ENCODE peak calls at places on chromosomes 7 and 10, in six cellular contexts. U, Y, T, C, F and Q are unnamed samples. For H3K4me1, the result is how much of the 10 kb centered on the place peaks cover.

GRCh38 chr10:21327239-21327993 is 198.1 kb downstream of the SKIDA1 start:
- DNase-seq in U (no peak), Y (peak), T (no peak), C (no peak), F (no peak), Q (no peak)

GRCh38 chr10:52729259-52730104 is 43.1 kb downstream of the MBL2 start:
- DNase-seq in U (no peak), Y (peak), T (peak), C (no peak), F (no peak), Q (no peak)

GRCh38 chr7:155198901-155199845 is 98.5 kb upstream of the INSIG1 start:
- DNase-seq in U (no peak), Y (no peak), T (no peak), C (peak), F (no peak), Q (no peak)

GRCh38 chr10:33365314-33365713 is 30.8 kb upstream of the NRP1 start:
- DNase-seq in U (no peak), Y (no peak), T (no peak), C (no peak), F (no peak), Q (no peak)

GRCh38 chr10:125878957-125879835 is 1.9 kb downstream of the DHX32 start:
- DNase-seq in U (no peak), Y (peak), T (peak), C (no peak), F (no peak), Q (no peak)

GRCh38 chr10:70954777-70955176 is 66.4 kb upstream of the PCBD1 start:
- DNase-seq in U (peak), Y (no peak), T (no peak), C (no peak), F (peak), Q (no peak)

GRCh38 chr7:67343566-67343965 is 346.9 kb downstream of the TYW1 start:
- DNase-seq in U (no peak), Y (no peak), T (no peak), C (peak), F (peak), Q (no peak)

GRCh38 chr7:1512781-1513656 is 8.8 kb upstream of the INTS1 start:
- DNase-seq in U (no peak), Y (no peak), T (peak), C (peak), F (peak), Q (peak)

GRCh38 chr10:6109444-6109775 is 20.6 kb downstream of the RBM17 start:
- DNase-seq in U (no peak), Y (no peak), T (no peak), C (no peak), F (no peak), Q (no peak)

GRCh38 chr7:151089893-151090730 is 3.8 kb downstream of the AGAP3 start:
- DNase-seq in U (peak), Y (no peak), T (no peak), C (no peak), F (no peak), Q (no peak)

GRCh38 chr7:14748461-14748860 is 154.1 kb downstream of the DGKB start:
- DNase-seq in U (no peak), Y (no peak), T (peak), C (no peak), F (no peak), Q (no peak)

GRCh38 chr10:30422981-30423654 is 10.9 kb upstream of the MAP3K8 start:
- DNase-seq in U (peak), Y (peak), T (no peak), C (no peak), F (peak), Q (no peak)

GRCh38 chr7:94303736-94304135 is 91.0 kb upstream of the COL1A2 start:
- DNase-seq in U (no peak), Y (no peak), T (no peak), C (no peak), F (no peak), Q (no peak)

GRCh38 chr10:49606981-49607535 is 3.1 kb upstream of the SLC18A3 start:
- DNase-seq in U (peak), Y (peak), T (no peak), C (peak), F (peak), Q (peak)

GRCh38 chr7:86665669-86666068 is 22.0 kb downstream of the GRM3 start:
- DNase-seq in U (no peak), Y (no peak), T (no peak), C (no peak), F (no peak), Q (no peak)

GRCh38 chr7:152956006-152956405 is 196.5 kb downstream of the ACTR3B start:
- DNase-seq in U (no peak), Y (peak), T (no peak), C (no peak), F (no peak), Q (no peak)

GRCh38 chr10:49298666-49298989 is 342 bp upstream of the C10orf71 start:
- DNase-seq in U (no peak), Y (peak), T (no peak), C (no peak), F (peak), Q (no peak)

GRCh38 chr10:5945561-5946418 is 31.6 kb downstream of the IL15RA start:
- DNase-seq in U (peak), Y (peak), T (no peak), C (peak), F (peak), Q (no peak)

GRCh38 chr10:102740229-102740628 is 3.5 kb upstream of the WBP1L start:
- DNase-seq in U (no peak), Y (no peak), T (no peak), C (no peak), F (no peak), Q (no peak)

GRCh38 chr7:121459148-121459547 is 63.0 kb upstream of the FAM3C start:
- DNase-seq in U (no peak), Y (no peak), T (no peak), C (no peak), F (no peak), Q (no peak)

GRCh38 chr7:41170466-41170865 is 532.4 kb downstream of the INHBA start:
- DNase-seq in U (no peak), Y (no peak), T (no peak), C (no peak), F (no peak), Q (no peak)

GRCh38 chr7:45890902-45891461 is 2.7 kb downstream of the IGFBP1 start:
- DNase-seq in U (no peak), Y (peak), T (peak), C (no peak), F (no peak), Q (no peak)

GRCh38 chr10:127159648-127160245 is 36.6 kb downstream of the INSYN2A start:
- DNase-seq in U (no peak), Y (no peak), T (no peak), C (no peak), F (no peak), Q (no peak)

GRCh38 chr7:87216701-87217508 is 2.6 kb downstream of the TMEM243 start:
- DNase-seq in U (no peak), Y (no peak), T (no peak), C (no peak), F (no peak), Q (no peak)

GRCh38 chr7:2266911-2267310 is 24.9 kb downstream of the NUDT1 start:
- DNase-seq in U (no peak), Y (no peak), T (no peak), C (no peak), F (no peak), Q (no peak)

GRCh38 chr10:102175415-102175814 is 23.2 kb downstream of the NOLC1 start:
- DNase-seq in U (no peak), Y (no peak), T (no peak), C (no peak), F (no peak), Q (no peak)

GRCh38 chr10:44960482-44961230 is 1.1 kb downstream of the RASSF4 start:
- DNase-seq in U (no peak), Y (no peak), T (no peak), C (peak), F (no peak), Q (no peak)
- H3K4me3 ChIP-seq in U (peak), Y (no peak), T (no peak), C (peak), F (peak), Q (no peak)

GRCh38 chr10:113000454-113000853 is 50.4 kb downstream of the TCF7L2 start:
- DNase-seq in U (no peak), Y (no peak), T (no peak), C (peak), F (no peak), Q (no peak)
- H3K4me1 ChIP-seq in U (under half), Y (under half), T (under half), C (under half), F (under half), Q (under half)

GRCh38 chr7:37822946-37823345 is 25.5 kb upstream of the NME8 start:
- DNase-seq in U (no peak), Y (no peak), T (no peak), C (no peak), F (no peak), Q (no peak)

GRCh38 chr7:37820708-37821468 is 27.5 kb upstream of the NME8 start:
- DNase-seq in U (no peak), Y (no peak), T (no peak), C (no peak), F (no peak), Q (no peak)

GRCh38 chr7:37815969-37816371 is 32.4 kb upstream of the NME8 start:
- DNase-seq in U (no peak), Y (no peak), T (no peak), C (no peak), F (no peak), Q (no peak)

GRCh38 chr7:37818023-37818422 is 30.4 kb upstream of the NME8 start:
- DNase-seq in U (no peak), Y (no peak), T (no peak), C (no peak), F (no peak), Q (no peak)

GRCh38 chr7:37817219-37817618 is 31.2 kb upstream of the NME8 start:
- DNase-seq in U (no peak), Y (no peak), T (no peak), C (no peak), F (no peak), Q (no peak)
- H3K4me3 ChIP-seq in U (no peak), Y (no peak), T (no peak), C (no peak), F (no peak), Q (no peak)

DNA sequence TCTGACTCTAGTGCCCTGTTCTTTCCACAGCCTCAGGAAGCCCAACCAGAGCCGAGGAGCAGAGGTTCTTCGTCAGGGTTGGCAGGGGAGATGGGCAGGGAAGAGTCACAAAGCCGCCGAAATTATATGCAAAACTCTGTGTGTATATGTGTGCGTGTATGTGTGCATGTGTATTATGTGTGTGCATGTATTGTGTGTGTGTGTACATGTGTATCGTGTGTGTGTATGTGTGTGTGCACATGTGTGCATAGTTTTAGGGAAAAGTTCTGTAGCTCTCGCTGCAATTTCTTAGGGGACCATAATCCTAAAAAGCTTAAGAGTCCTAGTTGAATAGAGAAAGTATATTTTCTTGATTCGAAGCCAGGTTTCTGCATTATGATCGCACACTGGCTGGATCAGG is 17.0 kb downstream of the DNAJB12 start:
- DNase-seq in U (no peak), Y (no peak), T (no peak), C (no peak), F (no peak), Q (no peak)
- H3K4me1 ChIP-seq in U (under half), Y (under half), T (under half), C (under half), F (half or more), Q (half or more)

GRCh38 chr10:69229565-69229886 is 9.4 kb downstream of the HKDC1 start:
- DNase-seq in U (no peak), Y (no peak), T (no peak), C (no peak), F (no peak), Q (no peak)

GRCh38 chr10:69230128-69230527 is 10.0 kb downstream of the HKDC1 start:
- DNase-seq in U (no peak), Y (no peak), T (no peak), C (no peak), F (no peak), Q (no peak)

GRCh38 chr10:69232252-69232651 is 12.1 kb downstream of the HKDC1 start:
- DNase-seq in U (no peak), Y (peak), T (peak), C (no peak), F (no peak), Q (no peak)

GRCh38 chr10:69234447-69234846 is 14.3 kb downstream of the HKDC1 start:
- DNase-seq in U (no peak), Y (no peak), T (no peak), C (no peak), F (no peak), Q (no peak)

GRCh38 chr10:69232736-69233135 is 12.6 kb downstream of the HKDC1 start:
- DNase-seq in U (no peak), Y (no peak), T (no peak), C (no peak), F (no peak), Q (no peak)
- H3K4me3 ChIP-seq in U (no peak), Y (no peak), T (no peak), C (no peak), F (no peak), Q (peak)

GRCh38 chr7:27923308-27923980 is 183.5 kb downstream of the TAX1BP1 start:
- DNase-seq in U (peak), Y (no peak), T (no peak), C (no peak), F (peak), Q (no peak)
- H3K4me1 ChIP-seq in U (under half), Y (under half), T (under half), C (under half), F (under half), Q (under half)

GRCh38 chr7:84506151-84506550 is 311.6 kb upstream of the SEMA3A start:
- DNase-seq in U (no peak), Y (no peak), T (no peak), C (no peak), F (no peak), Q (no peak)

GRCh38 chr7:84497873-84498272 is 303.3 kb upstream of the SEMA3A start:
- DNase-seq in U (no peak), Y (no peak), T (no peak), C (no peak), F (no peak), Q (no peak)

GRCh38 chr7:84507529-84507928 is 312.9 kb upstream of the SEMA3A start:
- DNase-seq in U (no peak), Y (no peak), T (no peak), C (no peak), F (no peak), Q (no peak)

DNA sequence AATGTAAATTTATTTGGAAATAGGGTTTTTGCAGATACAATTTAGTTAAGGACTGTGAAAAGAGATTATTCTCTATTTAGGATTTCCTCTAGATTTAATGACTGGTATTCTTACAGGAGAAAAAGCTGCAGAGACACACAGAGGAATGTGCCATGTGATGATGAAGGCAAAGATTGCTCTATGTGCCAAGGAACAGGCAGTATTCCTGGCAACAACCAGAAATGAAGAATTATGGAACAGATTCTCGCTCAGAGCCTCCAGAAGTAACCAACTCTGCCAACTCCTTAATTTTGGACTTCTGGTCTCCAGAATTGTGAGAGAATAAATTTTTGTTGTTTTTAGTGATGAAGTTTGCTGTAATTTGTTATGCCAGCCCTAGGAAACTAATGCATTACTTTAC is 307.6 kb upstream of the SEMA3A start:
- DNase-seq in U (no peak), Y (no peak), T (no peak), C (no peak), F (no peak), Q (no peak)
- H3K4me3 ChIP-seq in U (no peak), Y (no peak), T (no peak), C (no peak), F (no peak), Q (no peak)

GRCh38 chr10:11167233-11167979 is 149.7 kb downstream of the CELF2 start:
- DNase-seq in U (no peak), Y (no peak), T (no peak), C (no peak), F (no peak), Q (no peak)
- H3K4me1 ChIP-seq in U (under half), Y (under half), T (under half), C (under half), F (under half), Q (half or more)